ENCODE peak calls at places on chromosomes 6 and 20, in four cellular contexts. G is CD8-positive, alpha-beta T cell; K is neural progenitor cell; T is T-helper 22 cell. U is an unnamed sample.

GRCh38 chr6:28206527-28207243 is 18.4 kb upstream of the ZSCAN9 start:
- DNase-seq in K (peak; percentile 54), T (no peak), G (no peak), U (no peak)

GRCh38 chr20:61968036-61968810 is 97.5 kb downstream of the TAF4 start:
- DNase-seq in G (no peak), K (no peak), T (no peak), U (no peak)

GRCh38 chr6:83867527-83868161 is 8.2 kb downstream of the CYB5R4 start:
- DNase-seq in K (peak; percentile 41), G (no peak), T (no peak), U (peak; percentile 27)

GRCh38 chr20:54622338-54623280 is 147.2 kb downstream of the DOK5 start:
- DNase-seq in T (no peak), G (no peak), K (no peak), U (no peak)

GRCh38 chr20:20505554-20505953 is 137.7 kb downstream of the INSM1 start:
- DNase-seq in T (no peak), G (no peak), K (no peak), U (no peak)

GRCh38 chr6:41672816-41673703 is 34.8 kb downstream of the MDFI start:
- DNase-seq in G (no peak), K (no peak), T (no peak), U (no peak)

GRCh38 chr6:8462169-8462568 is 26.8 kb upstream of the SLC35B3 start:
- DNase-seq in G (no peak), K (no peak), T (no peak), U (no peak)

GRCh38 chr20:49854190-49854875 is 41.7 kb downstream of the SLC9A8 start:
- DNase-seq in G (no peak), T (no peak), K (no peak), U (no peak)

GRCh38 chr20:4011226-4011975 is 4.0 kb downstream of the RNF24 start:
- DNase-seq in G (no peak), T (no peak), K (no peak), U (no peak)

GRCh38 chr6:168778201-168778600 is 337.2 kb downstream of the SMOC2 start:
- DNase-seq in G (no peak), T (no peak), K (no peak), U (no peak)

GRCh38 chr20:23234311-23235078 is 116.1 kb upstream of the NXT1 start:
- DNase-seq in G (no peak), K (no peak), T (no peak), U (no peak)

GRCh38 chr20:3782597-3782996 is 1.3 kb upstream of the SPEF1 start:
- DNase-seq in T (no peak), G (no peak), K (no peak), U (no peak)

GRCh38 chr20:30168025-30168799 is 1089.3 kb upstream of the DEFB115 start:
- DNase-seq in T (no peak), K (no peak), G (peak; percentile 21), U (no peak)

GRCh38 chr6:119330520-119330919 is 19.0 kb downstream of the MAN1A1 start:
- DNase-seq in K (no peak), T (no peak), G (no peak), U (no peak)

GRCh38 chr6:280775-281468 is 11.4 kb upstream of the DUSP22 start:
- DNase-seq in G (no peak), K (no peak), T (no peak), U (no peak)

GRCh38 chr6:42979523-42980177 is 669 bp upstream of the PEX6 start:
- DNase-seq in T (no peak), G (no peak), K (no peak), U (no peak)

GRCh38 chr20:32437391-32438074 is 79.4 kb downstream of the ASXL1 start:
- DNase-seq in T (no peak), G (no peak), K (no peak), U (peak; percentile 37)

GRCh38 chr20:31485450-31486339 is 10.6 kb downstream of the REM1 start:
- DNase-seq in G (no peak), T (no peak), K (no peak), U (no peak)

GRCh38 chr6:166005846-166006592 is 161.6 kb downstream of the TBXT start:
- DNase-seq in T (no peak), K (peak; percentile 70), G (no peak), U (peak; percentile 54)

U was measured in SJSA1.